ENCODE peak calls at places on chromosomes 7 and 10, in eight cellular contexts. T, G, S, W, U, I, Y and P are unnamed samples.

GRCh38 chr10:33772370-33773331 is 438.2 kb upstream of the NRP1 start:
- DNase-seq in T (no peak), G (no peak), S (no peak), W (no peak), U (no peak), I (no peak), Y (peak; percentile 7), P (no peak)

GRCh38 chr10:29621161-29621560 is 13.6 kb downstream of the SVIL start:
- DNase-seq in T (no peak), G (peak; percentile 45), S (no peak), W (no peak), U (no peak), I (no peak), Y (no peak), P (no peak)

GRCh38 chr7:91043181-91043580 is 221.1 kb upstream of the FZD1 start:
- DNase-seq in T (no peak), G (no peak), S (no peak), W (no peak), U (no peak), I (no peak), Y (no peak), P (no peak)

GRCh38 chr7:21507627-21508343 is 35.1 kb upstream of the DNAH11 start:
- DNase-seq in T (no peak), G (no peak), S (no peak), W (peak; percentile 15), U (peak; percentile 13), I (peak; percentile 27), Y (peak; percentile 82), P (peak; percentile 43)

GRCh38 chr7:12322903-12323300 is 80.8 kb downstream of the VWDE start:
- DNase-seq in T (no peak), G (no peak), S (no peak), W (no peak), U (no peak), I (no peak), Y (no peak), P (no peak)

GRCh38 chr7:93212881-93213280 is 13.4 kb downstream of the HEPACAM2 start:
- DNase-seq in T (no peak), G (no peak), S (no peak), W (no peak), U (no peak), I (no peak), Y (peak; percentile 33), P (no peak)

GRCh38 chr7:27678617-27679260 is 16.1 kb upstream of the HIBADH start:
- DNase-seq in T (no peak), G (no peak), S (no peak), W (no peak), U (no peak), I (no peak), Y (no peak), P (no peak)

GRCh38 chr10:78199759-78200158 is 166.1 kb downstream of the RPS24 start:
- DNase-seq in T (no peak), G (no peak), S (no peak), W (no peak), U (no peak), I (no peak), Y (no peak), P (no peak)

GRCh38 chr7:80288175-80289122 is 153.8 kb downstream of the GNAI1 start:
- DNase-seq in T (no peak), G (no peak), S (no peak), W (no peak), U (no peak), I (no peak), Y (peak; percentile 16), P (no peak)

GRCh38 chr10:71975087-71975890 is 11.1 kb downstream of the CHST3 start:
- DNase-seq in T (no peak), G (no peak), S (no peak), W (no peak), U (no peak), I (no peak), Y (peak; percentile 57), P (no peak)

GRCh38 chr7:30817060-30817770 is 46.0 kb downstream of the MINDY4 start:
- DNase-seq in T (no peak), G (no peak), S (no peak), W (no peak), U (no peak), I (no peak), Y (no peak), P (peak; percentile 30)

GRCh38 chr7:47669178-47669878 is 87.4 kb upstream of the TNS3 start:
- DNase-seq in T (peak; percentile 83), G (peak; percentile 92), S (no peak), W (peak; percentile 1), U (no peak), I (peak; percentile 74), Y (peak; percentile 81), P (peak; percentile 45)